ENCODE peak calls at places on chromosomes 3 and 15, in ten cellular contexts. V, T, J, F, E, A, H, O, U and P are unnamed samples.

GRCh38 chr3:114697441-114697840 is 403.6 kb downstream of the TIGIT start:
- DNase-seq in V (no peak), T (no peak), J (no peak), F (no peak), E (peak; percentile 30), A (no peak), H (no peak), O (no peak), U (no peak), P (no peak)

GRCh38 chr15:71443538-71443937 is 328.3 kb downstream of the THSD4 start:
- DNase-seq in V (peak; percentile 72), T (peak; percentile 42), J (peak; percentile 62), F (no peak), E (peak; percentile 23), A (peak; percentile 61), H (no peak), O (no peak), U (no peak), P (no peak)

GRCh38 chr3:45860481-45860880 is 18.6 kb upstream of the LZTFL1 start:
- DNase-seq in V (no peak), T (no peak), J (no peak), F (no peak), E (no peak), A (no peak), H (no peak), O (no peak), U (no peak), P (no peak)

GRCh38 chr15:68319997-68320396 is 42.5 kb downstream of the FEM1B start:
- DNase-seq in V (no peak), T (no peak), J (no peak), F (no peak), E (no peak), A (no peak), H (no peak), O (peak; percentile 32), U (no peak), P (no peak)

GRCh38 chr15:101372149-101372577 is 77.1 kb upstream of the SNRPA1 start:
- DNase-seq in V (no peak), T (no peak), J (peak; percentile 7), F (peak; percentile 60), E (no peak), A (no peak), H (no peak), O (no peak), U (peak; percentile 46), P (no peak)

GRCh38 chr15:55742927-55743614 is at the start of gene PRTG:
- DNase-seq in V (peak; percentile 65), T (peak; percentile 96), J (peak; percentile 38), F (peak; percentile 81), E (peak; percentile 72), A (no peak), H (peak; percentile 41), O (peak; percentile 70), U (peak; percentile 64), P (peak; percentile 28)

GRCh38 chr3:58271901-58272501 is 34.0 kb upstream of the RPP14 start:
- DNase-seq in V (peak; percentile 34), T (no peak), J (no peak), F (no peak), E (no peak), A (peak; percentile 30), H (no peak), O (no peak), U (no peak), P (no peak)

GRCh38 chr15:25886498-25887140 is 23.5 kb upstream of the ATP10A start:
- DNase-seq in V (no peak), T (no peak), J (no peak), F (no peak), E (no peak), A (no peak), H (no peak), O (no peak), U (no peak), P (no peak)

GRCh38 chr3:109187390-109187789 is 50.9 kb downstream of the C3orf85 start:
- DNase-seq in V (no peak), T (no peak), J (no peak), F (no peak), E (no peak), A (no peak), H (no peak), O (no peak), U (no peak), P (no peak)
- TF ChIP-seq POLR2AphosphoS5 in V (no peak), T (no peak), J (no peak), F (no peak), E (no peak), A (no peak), H (no peak), O (no peak), U (no peak), P (no peak)

GRCh38 chr3:12993623-12994356 is 79.4 kb downstream of the IQSEC1 start:
- DNase-seq in V (peak; percentile 46), T (peak; percentile 83), J (peak; percentile 34), F (peak; percentile 73), E (no peak), A (no peak), H (peak; percentile 54), O (peak; percentile 90), U (peak; percentile 69), P (peak; percentile 56)

GRCh38 chr3:12995389-12996180 is 77.6 kb downstream of the IQSEC1 start:
- DNase-seq in V (no peak), T (no peak), J (peak; percentile 7), F (no peak), E (peak; percentile 49), A (no peak), H (no peak), O (peak; percentile 73), U (no peak), P (no peak)

GRCh38 chr3:12994357-12994606 is 78.9 kb downstream of the IQSEC1 start:
- DNase-seq in V (peak; percentile 58), T (peak; percentile 78), J (peak; percentile 71), F (peak; percentile 83), E (no peak), A (no peak), H (peak; percentile 62), O (peak; percentile 92), U (no peak), P (peak; percentile 56)

GRCh38 chr3:12996181-12996506 is 77.1 kb downstream of the IQSEC1 start:
- DNase-seq in V (no peak), T (no peak), J (peak; percentile 5), F (no peak), E (no peak), A (no peak), H (no peak), O (no peak), U (no peak), P (no peak)

DNA sequence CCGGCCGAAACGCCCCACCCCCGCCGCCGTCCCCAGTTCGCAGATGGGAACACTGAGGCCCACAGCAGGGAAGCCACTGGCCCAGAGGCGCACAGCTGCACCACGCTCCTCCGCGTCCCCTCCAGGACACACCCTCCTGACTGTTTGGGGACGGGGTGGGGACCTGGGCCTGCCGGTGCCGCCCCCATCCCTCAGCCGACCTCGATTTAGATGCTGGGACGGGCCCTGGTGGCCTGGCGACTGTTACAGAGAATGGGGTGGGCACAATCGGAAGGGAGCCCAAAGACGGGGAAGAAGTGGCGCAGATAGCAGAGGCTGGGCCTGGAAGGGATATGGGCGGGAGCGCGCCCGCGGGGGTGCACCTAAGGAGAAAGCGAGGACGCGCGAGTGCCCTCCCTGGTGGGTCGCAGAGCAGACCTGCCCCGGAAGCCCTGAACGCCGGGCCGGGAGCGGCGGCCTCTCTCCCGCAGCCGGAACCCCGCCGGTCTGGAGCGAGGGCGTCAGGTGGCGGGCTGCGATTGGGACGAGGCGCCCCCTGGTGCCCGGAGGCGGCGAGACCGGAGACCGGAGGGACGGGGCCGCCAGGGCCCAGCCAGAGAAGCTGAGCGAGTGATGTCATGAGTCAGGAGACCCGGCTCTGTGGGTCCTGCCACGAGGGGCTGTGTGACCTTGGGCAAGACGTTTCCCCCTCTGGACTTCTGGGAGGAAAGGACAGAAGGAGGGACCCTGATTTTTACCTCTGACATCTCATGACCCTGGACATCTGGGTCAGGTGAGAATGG is 78.4 kb downstream of the IQSEC1 start:
- DNase-seq in V (peak; percentile 92), T (peak; percentile 97), J (peak; percentile 93), F (peak; percentile 94), E (peak; percentile 70), A (peak; percentile 20), H (peak; percentile 95), O (peak; percentile 98), U (peak; percentile 93), P (peak; percentile 96)
- TF ChIP-seq POLR2AphosphoS5 in V (peak; percentile 88), T (peak; percentile 14), J (peak; percentile 90), F (peak; percentile 91), E (no peak), A (no peak), H (no peak), O (peak; percentile 93), U (no peak), P (peak; percentile 35)

GRCh38 chr3:160447544-160447943 is 2.0 kb downstream of the TRIM59 start:
- DNase-seq in V (no peak), T (no peak), J (no peak), F (no peak), E (no peak), A (no peak), H (no peak), O (no peak), U (no peak), P (no peak)

GRCh38 chr3:160448845-160449659 is 534 bp downstream of the TRIM59 start:
- DNase-seq in V (no peak), T (peak; percentile 37), J (no peak), F (peak; percentile 68), E (no peak), A (peak; percentile 39), H (peak; percentile 44), O (peak; percentile 92), U (peak; percentile 60), P (peak; percentile 45)

GRCh38 chr3:160450846-160451245 is 1.3 kb upstream of the TRIM59 start:
- DNase-seq in V (no peak), T (peak; percentile 29), J (no peak), F (no peak), E (no peak), A (no peak), H (no peak), O (no peak), U (no peak), P (no peak)

GRCh38 chr3:160451602-160452001 is 2.0 kb upstream of the TRIM59 start:
- DNase-seq in V (no peak), T (no peak), J (no peak), F (no peak), E (no peak), A (no peak), H (no peak), O (no peak), U (no peak), P (no peak)

DNA sequence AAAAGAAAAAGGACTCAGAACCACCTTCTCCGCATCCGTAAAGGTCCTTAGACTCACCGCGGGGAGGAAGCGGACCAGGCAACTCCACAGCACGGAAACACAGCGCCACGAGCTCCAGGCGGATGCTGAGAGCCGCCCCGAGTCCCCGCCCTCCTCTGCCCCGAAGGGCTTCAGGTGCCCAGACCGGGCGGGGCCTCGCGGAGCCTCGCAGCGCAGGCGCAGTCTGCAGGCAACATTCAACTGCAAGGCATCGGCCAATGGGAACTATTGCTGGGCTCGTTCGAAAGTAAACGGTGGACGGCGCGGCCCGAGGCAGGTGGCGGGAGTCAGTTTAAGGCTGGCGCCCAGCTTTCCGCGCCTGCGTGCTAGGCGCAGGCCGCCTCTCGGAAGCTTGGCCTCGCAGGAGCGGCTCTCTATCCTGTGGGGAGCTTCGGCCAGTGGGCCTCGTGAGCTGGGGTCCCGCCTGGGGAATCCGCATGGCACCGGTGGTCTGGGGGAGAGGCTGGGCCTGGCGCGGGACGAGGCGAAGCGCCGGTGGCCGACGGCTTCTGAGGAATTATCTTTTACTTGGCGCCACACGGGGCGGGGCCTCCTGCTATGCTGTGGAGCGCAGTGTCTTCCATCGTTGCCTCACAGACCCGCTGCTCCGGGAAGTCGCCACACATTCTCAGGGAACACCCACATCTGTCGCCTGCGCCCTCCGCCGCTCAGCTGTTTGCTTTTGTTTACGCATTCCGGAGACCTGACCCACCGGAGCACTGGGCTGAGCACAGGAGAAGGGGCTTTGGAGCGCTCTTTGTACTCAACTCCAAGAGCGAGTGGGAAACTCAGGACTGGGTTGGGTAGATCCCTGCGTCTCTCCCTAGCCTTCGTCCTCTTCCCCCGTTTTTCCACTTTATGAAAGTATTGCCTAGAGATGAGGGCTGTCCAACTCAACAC is at the start of gene TRIM59:
- DNase-seq in V (peak; percentile 94), T (peak; percentile 98), J (peak; percentile 96), F (peak; percentile 95), E (peak; percentile 63), A (peak; percentile 75), H (peak; percentile 99), O (peak; percentile 99), U (peak; percentile 87), P (peak; percentile 98)
- TF ChIP-seq POLR2AphosphoS5 in V (peak; percentile 75), T (peak; percentile 95), J (peak; percentile 80), F (peak; percentile 69), E (peak; percentile 53), A (peak; percentile 93), H (peak; percentile 92), O (peak; percentile 89), U (no peak), P (peak; percentile 91)

DNA sequence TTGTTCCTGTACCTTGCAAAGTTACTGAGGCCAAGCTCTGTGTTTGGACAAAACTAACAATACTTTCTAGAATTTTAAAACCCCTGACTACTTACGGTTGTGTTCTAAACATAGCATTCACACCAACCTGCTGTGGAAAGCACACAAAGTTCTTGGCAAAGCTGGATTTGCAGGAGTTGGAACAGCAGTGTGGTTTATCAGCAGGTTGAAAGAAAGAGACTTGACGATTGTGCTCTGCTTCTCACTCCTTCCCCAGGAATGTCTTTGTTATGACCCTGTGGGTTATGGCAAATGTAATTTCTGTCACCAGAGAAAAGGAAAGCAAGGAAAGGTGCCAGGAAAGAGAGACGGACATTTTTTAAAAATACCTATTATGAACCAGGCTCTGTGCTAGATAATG is 165.5 kb upstream of the TGFBR2 start:
- DNase-seq in V (peak; percentile 63), T (no peak), J (peak; percentile 14), F (peak; percentile 90), E (no peak), A (peak; percentile 7), H (no peak), O (no peak), U (no peak), P (no peak)
- TF ChIP-seq POLR2AphosphoS5 in V (peak; percentile 76), T (no peak), J (peak; percentile 89), F (peak; percentile 97), E (no peak), A (no peak), H (no peak), O (no peak), U (no peak), P (no peak)